ENCODE peak calls at places on chromosomes 11 and 22, in eight cellular contexts. M, Q, F, I, Y, P, K and X are unnamed samples.

GRCh38 chr11:63239254-63239653 is 4.1 kb downstream of the SLC22A25 start:
- DNase-seq in P (no peak), Q (no peak), K (no peak), Y (no peak), M (no peak), F (no peak), I (no peak), X (no peak)

GRCh38 chr11:60840711-60841430 is 1.0 kb upstream of the CCDC86 start:
- DNase-seq in P (no peak), Y (peak), K (peak), I (peak), F (peak), M (no peak), Q (no peak), X (no peak)

GRCh38 chr11:64757549-64758329 is 2.0 kb downstream of the PYGM start:
- DNase-seq in Y (no peak), Q (no peak), K (peak), F (no peak), M (peak), I (no peak), P (no peak), X (no peak)

GRCh38 chr22:41772198-41772597 is 28.3 kb upstream of the CCDC134 start:
- DNase-seq in K (no peak), P (no peak), M (no peak), I (no peak), Y (no peak), Q (no peak), F (no peak), X (no peak)

GRCh38 chr11:61709572-61709971 is 29.4 kb downstream of the DAGLA start:
- DNase-seq in F (no peak), I (no peak), Q (no peak), Y (no peak), P (no peak), M (no peak), K (no peak), X (no peak)

GRCh38 chr11:30938801-30939200 is 352.6 kb upstream of the MPPED2 start:
- DNase-seq in K (no peak), I (no peak), Q (no peak), M (no peak), F (no peak), P (no peak), Y (no peak), X (no peak)

GRCh38 chr11:119055901-119056300 is 1.1 kb downstream of the HYOU1 start:
- DNase-seq in M (no peak), Y (no peak), F (peak), K (no peak), I (peak), Q (no peak), P (no peak), X (no peak)

GRCh38 chr11:71120346-71120963 is 131.9 kb downstream of the SHANK2 start:
- DNase-seq in K (no peak), Q (peak), F (no peak), M (peak), P (no peak), I (no peak), Y (no peak), X (no peak)

GRCh38 chr11:88849368-88849767 is 216.4 kb downstream of the GRM5 start:
- DNase-seq in F (no peak), Y (peak), K (no peak), Q (no peak), M (no peak), P (no peak), I (no peak), X (no peak)

GRCh38 chr11:29956076-29956556 is 60.7 kb downstream of the KCNA4 start:
- DNase-seq in F (no peak), K (no peak), P (no peak), M (no peak), Q (no peak), Y (no peak), I (no peak), X (no peak)

GRCh38 chr22:39938509-39938908 is 21.7 kb upstream of the TMA7B start:
- DNase-seq in I (no peak), Y (no peak), F (no peak), P (peak), M (no peak), Q (no peak), K (no peak), X (no peak)

GRCh38 chr11:67463186-67463585 is 5.9 kb downstream of the TMEM134 start:
- DNase-seq in F (no peak), I (no peak), P (no peak), Y (no peak), Q (no peak), K (no peak), M (no peak), X (no peak)

GRCh38 chr11:43010042-43010441 is 301.8 kb upstream of the API5 start:
- DNase-seq in P (no peak), Y (no peak), K (no peak), M (no peak), Q (no peak), F (no peak), I (no peak), X (no peak)

GRCh38 chr11:70606248-70606950 is 208.1 kb downstream of the CTTN start:
- DNase-seq in P (no peak), M (no peak), Y (no peak), I (no peak), Q (no peak), F (no peak), K (no peak), X (no peak)

GRCh38 chr11:34599406-34599901 is 21.4 kb upstream of the EHF start:
- DNase-seq in Y (peak), P (no peak), F (peak), I (peak), M (no peak), K (no peak), Q (no peak), X (no peak)

GRCh38 chr11:130433357-130433756 is 4.9 kb upstream of the ADAMTS8 start:
- DNase-seq in F (no peak), I (no peak), Y (no peak), K (no peak), M (no peak), P (no peak), Q (no peak), X (no peak)

GRCh38 chr22:36586852-36587251 is 57.9 kb upstream of the EIF3D start:
- DNase-seq in F (no peak), M (no peak), Y (no peak), P (no peak), I (no peak), K (no peak), Q (no peak), X (no peak)

GRCh38 chr11:64021742-64022067 is 14.0 kb upstream of the FLRT1 start:
- DNase-seq in I (no peak), F (no peak), P (no peak), Q (no peak), M (no peak), Y (no peak), K (no peak), X (no peak)

GRCh38 chr11:23563591-23563990 is 703.3 kb upstream of the CCDC179 start:
- DNase-seq in K (no peak), I (no peak), M (no peak), F (no peak), P (no peak), Y (no peak), Q (no peak), X (no peak)

GRCh38 chr22:44151661-44152060 is 29.1 kb upstream of the PARVG start:
- DNase-seq in F (peak), I (peak), Q (no peak), Y (peak), P (no peak), K (no peak), M (no peak), X (no peak)

GRCh38 chr22:49260681-49261580 is 566.7 kb downstream of the BRD1 start:
- DNase-seq in K (peak), Y (no peak), P (no peak), I (no peak), Q (no peak), M (no peak), F (no peak), X (no peak)

GRCh38 chr11:65298131-65298535 is 16.5 kb upstream of the CDC42EP2 start:
- DNase-seq in Q (no peak), M (peak), P (no peak), I (no peak), F (peak), K (peak), Y (no peak), X (peak)

GRCh38 chr11:8291421-8292350 is 28.0 kb upstream of the LMO1 start:
- DNase-seq in F (no peak), I (no peak), Q (no peak), Y (no peak), P (no peak), K (no peak), M (peak), X (no peak)

GRCh38 chr11:119663279-119663678 is 65.7 kb downstream of the NECTIN1 start:
- DNase-seq in M (no peak), K (no peak), Y (no peak), P (no peak), Q (no peak), F (no peak), I (no peak), X (no peak)

GRCh38 chr11:68505596-68505995 is 45.0 kb downstream of the PPP6R3 start:
- DNase-seq in M (no peak), K (no peak), F (peak), Q (no peak), I (no peak), Y (no peak), P (no peak), X (no peak)

GRCh38 chr22:28442951-28443876 is 236.4 kb downstream of the TTC28 start:
- DNase-seq in K (peak), Q (no peak), M (peak), P (no peak), F (peak), I (no peak), Y (no peak), X (peak)

GRCh38 chr11:34343153-34343552 is 14.7 kb downstream of the ABTB2 start:
- DNase-seq in Y (peak), M (no peak), P (no peak), K (no peak), Q (no peak), F (no peak), I (peak), X (no peak)

GRCh38 chr11:133928628-133929059 is 28.1 kb downstream of the IGSF9B start:
- DNase-seq in Y (no peak), P (no peak), I (no peak), F (no peak), Q (no peak), K (no peak), M (no peak), X (no peak)

GRCh38 chr11:126317681-126318641 is 14.1 kb downstream of the DCPS start:
- DNase-seq in M (peak), F (peak), K (peak), Q (no peak), P (no peak), Y (no peak), I (peak), X (peak)

GRCh38 chr22:19183216-19183615 is 4.7 kb upstream of the SLC25A1 start:
- DNase-seq in Q (no peak), I (no peak), K (no peak), Y (no peak), P (no peak), M (no peak), F (no peak), X (no peak)

GRCh38 chr22:27130949-27131745 is 473.8 kb downstream of the MIAT start:
- DNase-seq in F (no peak), K (no peak), Q (no peak), M (no peak), I (no peak), Y (no peak), P (no peak), X (no peak)